ENCODE peak calls at places on chromosomes 12 and 14, in five cellular contexts. A, D, H, B and Y are unnamed samples.

GRCh38 chr12:62328296-62328921 is 68.2 kb downstream of the USP15 start:
- DNase-seq in D (no peak), B (no peak), H (no peak), A (no peak), Y (peak; percentile 1)

GRCh38 chr12:57127710-57128518 is at the start of gene LRP1:
- DNase-seq in D (peak; percentile 59), A (peak; percentile 95), B (peak; percentile 85), H (peak; percentile 67), Y (peak; percentile 87)

GRCh38 chr14:93009471-93010117 is 86.6 kb downstream of the CHGA start:
- DNase-seq in H (no peak), D (no peak), A (no peak), B (no peak), Y (peak; percentile 33)

GRCh38 chr12:122862872-122863701 is 27.8 kb downstream of the HIP1R start:
- DNase-seq in H (no peak), A (peak; percentile 63), B (no peak), D (no peak), Y (no peak)

GRCh38 chr12:42958271-42958674 is 368.7 kb upstream of the PRICKLE1 start:
- DNase-seq in A (no peak), H (no peak), D (peak; percentile 45), B (peak; percentile 14), Y (no peak)

GRCh38 chr14:31965735-31966598 is 111.1 kb upstream of the ARHGAP5 start:
- DNase-seq in A (no peak), B (no peak), D (peak; percentile 45), H (no peak), Y (peak; percentile 46)

GRCh38 chr14:63614964-63615363 is 26.7 kb downstream of the WDR89 start:
- DNase-seq in A (no peak), D (peak; percentile 41), B (peak; percentile 87), H (no peak), Y (peak; percentile 49)

GRCh38 chr12:124653169-124653931 is 85.9 kb upstream of the NCOR2 start:
- DNase-seq in B (no peak), D (no peak), H (no peak), A (no peak), Y (peak; percentile 31)

GRCh38 chr14:95770777-95771176 is 56.9 kb upstream of the TCL1A start:
- DNase-seq in H (no peak), A (no peak), D (no peak), B (no peak), Y (no peak)

GRCh38 chr14:35244542-35244941 is 47.6 kb upstream of the PSMA6 start:
- DNase-seq in B (no peak), A (no peak), H (no peak), D (no peak), Y (no peak)

GRCh38 chr12:57852195-57852594 is 5.7 kb upstream of the CTDSP2 start:
- DNase-seq in D (no peak), A (peak; percentile 93), B (no peak), H (no peak), Y (no peak)

GRCh38 chr12:125105600-125105999 is 40.4 kb downstream of the AACS start:
- DNase-seq in H (no peak), B (no peak), D (no peak), A (no peak), Y (no peak)

GRCh38 chr12:85733441-85733840 is 102.8 kb downstream of the RASSF9 start:
- DNase-seq in D (peak; percentile 43), B (peak; percentile 79), A (no peak), H (no peak), Y (peak; percentile 4)

GRCh38 chr14:95497561-95498011 is 18.9 kb downstream of the SYNE3 start:
- DNase-seq in H (no peak), D (no peak), B (no peak), A (no peak), Y (peak; percentile 75)

GRCh38 chr14:101109347-101109638 is 205.8 kb upstream of the RTL1 start:
- DNase-seq in H (no peak), D (no peak), B (no peak), A (no peak), Y (no peak)

GRCh38 chr12:54173066-54173726 is 15.6 kb downstream of the SMUG1 start:
- DNase-seq in H (no peak), A (no peak), B (no peak), D (no peak), Y (peak; percentile 29)

GRCh38 chr12:102479099-102479887 is 1.1 kb downstream of the IGF1 start:
- DNase-seq in H (no peak), B (no peak), D (no peak), A (no peak), Y (peak; percentile 36)

GRCh38 chr14:77104393-77104792 is 6.3 kb downstream of the CIPC start:
- DNase-seq in A (no peak), H (no peak), B (no peak), D (no peak), Y (no peak)

GRCh38 chr14:23052182-23052623 is 5.1 kb downstream of the CDH24 start:
- DNase-seq in A (no peak), B (no peak), H (no peak), D (no peak), Y (no peak)

GRCh38 chr14:91413547-91414474 is 3.8 kb downstream of the CCDC88C start:
- DNase-seq in H (no peak), A (no peak), B (no peak), D (no peak), Y (no peak)

GRCh38 chr14:72962829-72963312 is 36.6 kb downstream of the DCAF4 start:
- DNase-seq in A (no peak), H (peak; percentile 92), B (peak; percentile 69), D (peak; percentile 81), Y (peak; percentile 62)

GRCh38 chr12:76455582-76456345 is 103.8 kb downstream of the OSBPL8 start:
- DNase-seq in H (peak; percentile 90), A (no peak), D (peak; percentile 82), B (peak; percentile 90), Y (peak; percentile 86)

GRCh38 chr14:104206281-104206904 is 68.0 kb downstream of the KIF26A start:
- DNase-seq in B (no peak), A (no peak), H (no peak), D (no peak), Y (no peak)

GRCh38 chr12:131222271-131223139 is 268.8 kb downstream of the ADGRD1 start:
- DNase-seq in B (no peak), H (no peak), A (peak; percentile 53), D (no peak), Y (no peak)

GRCh38 chr12:121839993-121840761 is 18.5 kb downstream of the HPD start:
- DNase-seq in A (no peak), H (no peak), D (no peak), B (no peak), Y (peak; percentile 15)

GRCh38 chr12:121838096-121838495 is 20.6 kb downstream of the HPD start:
- DNase-seq in B (no peak), H (no peak), A (no peak), D (no peak), Y (no peak)

GRCh38 chr12:121837680-121838079 is 21.0 kb downstream of the HPD start:
- DNase-seq in D (no peak), H (no peak), B (peak; percentile 13), A (no peak), Y (no peak)

GRCh38 chr12:121843236-121843982 is 15.2 kb downstream of the HPD start:
- DNase-seq in D (no peak), A (no peak), H (no peak), B (no peak), Y (no peak)

GRCh38 chr12:121839106-121839992 is 19.3 kb downstream of the HPD start:
- DNase-seq in H (peak; percentile 95), B (peak; percentile 99), D (peak; percentile 99), A (peak; percentile 100), Y (peak; percentile 98)
- TF ChIP-seq CTCF in H (peak; percentile 45), B (peak; percentile 46), D (peak; percentile 62), A (peak; percentile 45), Y (peak; percentile 46)

DNA sequence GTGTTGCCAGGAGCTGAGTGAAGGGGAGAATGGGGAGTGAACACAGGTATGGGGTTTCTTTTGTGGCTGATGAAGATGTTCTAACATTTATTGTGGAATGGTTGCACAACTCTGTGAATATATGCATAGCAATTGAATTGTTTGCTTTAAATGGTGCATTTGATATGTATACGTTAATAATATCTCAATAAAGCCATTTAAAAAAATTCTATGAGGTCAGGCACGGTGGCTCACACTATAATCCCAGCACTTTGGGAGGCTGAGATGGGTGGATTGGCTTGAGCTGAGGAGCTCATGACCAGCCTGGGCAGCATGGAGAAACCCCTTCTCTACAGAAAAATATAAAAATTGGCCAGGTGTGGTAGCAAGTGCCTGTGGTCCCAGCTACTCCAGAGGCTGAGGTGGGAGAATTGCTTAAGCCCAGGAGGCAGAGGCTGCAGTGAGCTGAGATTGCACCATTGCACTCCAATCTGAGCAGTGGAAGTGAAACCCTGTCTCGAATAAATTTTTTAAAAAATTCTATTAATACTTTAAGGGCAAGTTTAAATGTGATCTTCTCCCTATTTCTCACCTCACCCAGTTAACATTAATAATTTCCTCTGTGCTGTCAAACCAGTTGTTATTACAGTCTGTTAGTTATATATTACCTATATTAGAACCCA is 65.3 kb downstream of the DENND5B start:
- DNase-seq in B (no peak), D (no peak), A (no peak), H (no peak), Y (no peak)
- H3K4me3 ChIP-seq in B (no peak overlapping the region), D (no peak overlapping the region), A (no peak overlapping the region), H (no peak overlapping the region), Y (no peak overlapping the region)

GRCh38 chr12:119676573-119676972 is 8.6 kb downstream of the PRKAB1 start:
- DNase-seq in D (no peak), A (no peak), H (no peak), B (no peak), Y (no peak)
- TF ChIP-seq CTCF in D (peak; percentile 15), A (no peak), H (no peak), B (no peak), Y (no peak)

DNA sequence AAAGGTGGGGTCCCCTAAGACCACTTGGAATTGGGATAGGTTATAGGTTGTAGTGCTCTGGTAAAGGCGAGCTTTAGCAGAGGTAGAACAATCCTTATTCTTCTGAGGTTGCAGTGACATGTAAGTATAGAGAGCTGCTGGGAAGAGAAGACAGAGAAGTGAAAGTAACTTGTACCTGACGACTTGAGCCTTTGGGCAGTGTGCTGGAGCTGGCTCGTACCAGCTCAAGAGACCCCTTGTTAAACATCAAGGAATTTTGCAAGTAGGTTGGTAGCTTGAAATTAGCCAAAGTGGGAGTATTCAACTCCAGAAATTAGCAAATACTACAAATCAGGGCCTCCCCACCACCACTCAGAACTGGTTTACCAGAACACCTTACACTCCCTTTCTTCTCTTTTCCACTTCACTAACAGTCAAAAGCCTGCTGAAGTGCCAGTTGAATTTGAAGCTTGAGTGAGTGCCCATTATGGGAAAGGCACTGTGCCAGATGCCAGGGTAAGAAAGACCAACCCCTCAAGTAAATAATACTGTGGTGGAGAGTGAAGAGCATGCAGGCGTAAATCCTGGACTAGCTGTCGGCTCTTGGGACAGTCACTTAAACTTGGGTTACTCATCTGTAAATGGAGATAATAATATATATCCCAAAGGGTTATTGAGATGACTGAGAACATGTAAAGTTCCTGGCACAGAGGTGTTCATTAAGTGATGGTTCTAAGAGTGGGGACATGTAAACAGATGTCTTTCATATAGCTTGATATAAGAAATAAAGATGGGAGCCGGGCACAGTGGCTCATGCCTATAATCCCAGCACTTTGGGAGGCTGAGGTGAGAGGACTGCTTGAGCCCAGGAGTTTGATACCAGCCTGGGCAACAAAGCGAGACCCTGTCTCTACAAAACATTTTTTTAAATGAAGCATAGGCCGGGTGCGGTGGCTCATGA is 27.1 kb upstream of the EID3 start:
- DNase-seq in A (no peak), B (no peak), D (no peak), H (no peak), Y (no peak)
- H3K4me3 ChIP-seq in A (peak overlapping the region; percentile 26), B (no peak overlapping the region), D (no peak overlapping the region), H (no peak overlapping the region), Y (peak overlapping the region; percentile 31)